ENCODE peak calls at places on chromosome 17, in six cellular contexts. One of them, this sample, is unnamed.

GRCh38 chr17:29049541-29050150 is 6.7 kb downstream of the PIPOX start:
- DNase-seq in GM12865: no peak
- DNase-seq in germinal center: no peak
- DNase-seq in NCI-H510A: no peak
- DNase-seq in GM23248: no peak
- DNase-seq in HAP-1: no peak
- DNase-seq in this sample: no peak

GRCh38 chr17:82457790-82458129 is 781 bp upstream of the NARF start:
- DNase-seq in NCI-H510A: no peak
- DNase-seq in GM23248: no peak
- DNase-seq in GM12865: no peak
- DNase-seq in germinal center: no peak
- DNase-seq in HAP-1: no peak
- DNase-seq in this sample: no peak

GRCh38 chr17:15432807-15433547 is 34.4 kb downstream of the CDRT4 start:
- DNase-seq in NCI-H510A: no peak
- DNase-seq in HAP-1: no peak
- DNase-seq in germinal center: no peak
- DNase-seq in GM12865: no peak
- DNase-seq in GM23248: peak; percentile 56
- DNase-seq in this sample: no peak

GRCh38 chr17:76132574-76133338 is 8.3 kb downstream of the FOXJ1 start:
- DNase-seq in NCI-H510A: peak; percentile 99
- DNase-seq in GM12865: no peak
- DNase-seq in germinal center: no peak
- DNase-seq in GM23248: no peak
- DNase-seq in HAP-1: no peak
- DNase-seq in this sample: no peak

GRCh38 chr17:67239597-67239996 is 5.4 kb downstream of the HELZ start:
- DNase-seq in NCI-H510A: no peak
- DNase-seq in GM12865: no peak
- DNase-seq in GM23248: peak; percentile 88
- DNase-seq in germinal center: no peak
- DNase-seq in HAP-1: no peak
- DNase-seq in this sample: peak; percentile 36

GRCh38 chr17:17104494-17104893 is 62.2 kb downstream of the MPRIP start:
- DNase-seq in GM23248: no peak
- DNase-seq in germinal center: no peak
- DNase-seq in HAP-1: no peak
- DNase-seq in NCI-H510A: no peak
- DNase-seq in GM12865: no peak
- DNase-seq in this sample: no peak

GRCh38 chr17:83178533-83179201 is 99.3 kb downstream of the METRNL start:
- DNase-seq in germinal center: no peak
- DNase-seq in GM12865: no peak
- DNase-seq in GM23248: no peak
- DNase-seq in HAP-1: no peak
- DNase-seq in NCI-H510A: peak; percentile 52
- DNase-seq in this sample: no peak

GRCh38 chr17:10907370-10907769 is 69.5 kb upstream of the PIRT start:
- DNase-seq in GM12865: no peak
- DNase-seq in HAP-1: no peak
- DNase-seq in NCI-H510A: no peak
- DNase-seq in GM23248: no peak
- DNase-seq in germinal center: no peak
- DNase-seq in this sample: no peak

GRCh38 chr17:18356624-18357023 is 6.7 kb downstream of the SHMT1 start:
- DNase-seq in GM12865: no peak
- DNase-seq in germinal center: no peak
- DNase-seq in HAP-1: no peak
- DNase-seq in NCI-H510A: no peak
- DNase-seq in GM23248: peak; percentile 22
- DNase-seq in this sample: no peak

GRCh38 chr17:50501054-50501453 is 7.2 kb upstream of the MYCBPAP start:
- DNase-seq in GM12865: peak; percentile 31
- DNase-seq in GM23248: peak; percentile 52
- DNase-seq in germinal center: no peak
- DNase-seq in HAP-1: no peak
- DNase-seq in NCI-H510A: no peak
- DNase-seq in this sample: peak; percentile 27

GRCh38 chr17:78378225-78379133 is at the start of gene PGS1:
- DNase-seq in germinal center: peak; percentile 86
- DNase-seq in HAP-1: peak; percentile 59
- DNase-seq in GM12865: peak; percentile 86
- DNase-seq in GM23248: peak; percentile 89
- DNase-seq in NCI-H510A: peak; percentile 49
- DNase-seq in this sample: peak; percentile 70